ENCODE peak calls at places on chromosome 22, in five cellular contexts. One of them, this sample, is unnamed.

GRCh38 chr22:31093956-31094622 is 13.0 kb downstream of the SMTN start:
- DNase-seq in neural progenitor cell: no peak
- DNase-seq in IMR-90: no peak
- DNase-seq in right atrium auricular region: no peak
- DNase-seq in mammary epithelial cell: no peak
- DNase-seq in this sample: no peak

GRCh38 chr22:20531404-20532181 is 24.2 kb downstream of the MED15 start:
- DNase-seq in neural progenitor cell: peak
- DNase-seq in IMR-90: peak
- DNase-seq in right atrium auricular region: peak
- DNase-seq in mammary epithelial cell: peak
- DNase-seq in this sample: no peak

GRCh38 chr22:26066534-26066933 is 102.7 kb upstream of the SEZ6L start:
- DNase-seq in neural progenitor cell: peak
- DNase-seq in IMR-90: no peak
- DNase-seq in right atrium auricular region: no peak
- DNase-seq in mammary epithelial cell: no peak
- DNase-seq in this sample: no peak

GRCh38 chr22:30182365-30182764 is 64.2 kb downstream of the LIF start:
- DNase-seq in neural progenitor cell: no peak
- DNase-seq in IMR-90: peak
- DNase-seq in right atrium auricular region: no peak
- DNase-seq in mammary epithelial cell: no peak
- DNase-seq in this sample: no peak

GRCh38 chr22:29202231-29203192 is 3.2 kb upstream of the EMID1 start:
- DNase-seq in neural progenitor cell: peak
- DNase-seq in IMR-90: peak
- DNase-seq in right atrium auricular region: no peak
- DNase-seq in mammary epithelial cell: no peak
- DNase-seq in this sample: no peak

GRCh38 chr22:22111267-22111751 is 128.7 kb upstream of the TOP3B start:
- DNase-seq in neural progenitor cell: no peak
- DNase-seq in IMR-90: peak
- DNase-seq in right atrium auricular region: no peak
- DNase-seq in mammary epithelial cell: peak
- DNase-seq in this sample: no peak

GRCh38 chr22:33188316-33188715 is 130.1 kb upstream of the SYN3 start:
- DNase-seq in neural progenitor cell: no peak
- DNase-seq in IMR-90: no peak
- DNase-seq in right atrium auricular region: no peak
- DNase-seq in mammary epithelial cell: peak
- DNase-seq in this sample: no peak

GRCh38 chr22:40661661-40662060 is 17.6 kb upstream of the MCHR1 start:
- DNase-seq in neural progenitor cell: no peak
- DNase-seq in IMR-90: no peak
- DNase-seq in right atrium auricular region: no peak
- DNase-seq in mammary epithelial cell: no peak
- DNase-seq in this sample: no peak

GRCh38 chr22:44885806-44886360 is 123.9 kb downstream of the PHF21B start:
- DNase-seq in neural progenitor cell: no peak
- DNase-seq in IMR-90: no peak
- DNase-seq in right atrium auricular region: no peak
- DNase-seq in mammary epithelial cell: no peak
- DNase-seq in this sample: no peak

GRCh38 chr22:23531966-23532735 is 47.9 kb downstream of the IGLL1 start:
- DNase-seq in neural progenitor cell: no peak
- DNase-seq in IMR-90: no peak
- DNase-seq in right atrium auricular region: no peak
- DNase-seq in mammary epithelial cell: no peak
- DNase-seq in this sample: no peak

GRCh38 chr22:19865141-19865829 is 10.6 kb upstream of the GNB1L start:
- DNase-seq in neural progenitor cell: no peak
- DNase-seq in IMR-90: no peak
- DNase-seq in right atrium auricular region: no peak
- DNase-seq in mammary epithelial cell: no peak
- DNase-seq in this sample: no peak

GRCh38 chr22:20724676-20725454 is 49.0 kb upstream of the SERPIND1 start:
- DNase-seq in neural progenitor cell: no peak
- DNase-seq in IMR-90: no peak
- DNase-seq in right atrium auricular region: no peak
- DNase-seq in mammary epithelial cell: no peak
- DNase-seq in this sample: no peak

GRCh38 chr22:20213833-20214708 is 54.0 kb downstream of the RTN4R start:
- DNase-seq in neural progenitor cell: no peak
- DNase-seq in IMR-90: no peak
- DNase-seq in right atrium auricular region: no peak
- DNase-seq in mammary epithelial cell: no peak
- DNase-seq in this sample: no peak

GRCh38 chr22:20038574-20038973 is 17.7 kb downstream of the TANGO2 start:
- DNase-seq in neural progenitor cell: no peak
- DNase-seq in IMR-90: no peak
- DNase-seq in right atrium auricular region: no peak
- DNase-seq in mammary epithelial cell: no peak
- DNase-seq in this sample: no peak

GRCh38 chr22:41247703-41248102 is 7.0 kb upstream of the CHADL start:
- DNase-seq in neural progenitor cell: no peak
- DNase-seq in IMR-90: no peak
- DNase-seq in right atrium auricular region: no peak
- DNase-seq in mammary epithelial cell: no peak
- DNase-seq in this sample: no peak

GRCh38 chr22:26394787-26395186 is 34.3 kb upstream of the ASPHD2 start:
- DNase-seq in neural progenitor cell: peak
- DNase-seq in IMR-90: no peak
- DNase-seq in right atrium auricular region: no peak
- DNase-seq in mammary epithelial cell: no peak
- DNase-seq in this sample: no peak

GRCh38 chr22:26610072-26610958 is 7.5 kb downstream of the CRYBB1 start:
- DNase-seq in neural progenitor cell: no peak
- DNase-seq in IMR-90: peak
- DNase-seq in right atrium auricular region: no peak
- DNase-seq in mammary epithelial cell: peak
- DNase-seq in this sample: no peak

GRCh38 chr22:37147186-37147990 is 2.3 kb downstream of the IL2RB start:
- DNase-seq in neural progenitor cell: no peak
- DNase-seq in IMR-90: no peak
- DNase-seq in right atrium auricular region: no peak
- DNase-seq in mammary epithelial cell: no peak
- DNase-seq in this sample: no peak
- H3K27ac ChIP-seq in neural progenitor cell: no peak
- H3K27ac ChIP-seq in IMR-90: no peak
- H3K27ac ChIP-seq in right atrium auricular region: no peak
- H3K27ac ChIP-seq in mammary epithelial cell: no peak
- H3K27ac ChIP-seq in this sample: peak

GRCh38 chr22:38270091-38270972 is 2.5 kb downstream of the TMEM184B start:
- DNase-seq in neural progenitor cell: no peak
- DNase-seq in IMR-90: peak
- DNase-seq in right atrium auricular region: no peak
- DNase-seq in mammary epithelial cell: no peak
- DNase-seq in this sample: no peak
- H3K27ac ChIP-seq in neural progenitor cell: no peak
- H3K27ac ChIP-seq in IMR-90: peak
- H3K27ac ChIP-seq in right atrium auricular region: peak
- H3K27ac ChIP-seq in mammary epithelial cell: no peak
- H3K27ac ChIP-seq in this sample: no peak

GRCh38 chr22:47775191-47775590 is 1012.7 kb downstream of the TBC1D22A start:
- DNase-seq in neural progenitor cell: no peak
- DNase-seq in IMR-90: no peak
- DNase-seq in right atrium auricular region: no peak
- DNase-seq in mammary epithelial cell: no peak
- DNase-seq in this sample: no peak
- H3K27ac ChIP-seq in neural progenitor cell: no peak
- H3K27ac ChIP-seq in IMR-90: no peak
- H3K27ac ChIP-seq in right atrium auricular region: no peak
- H3K27ac ChIP-seq in mammary epithelial cell: no peak
- H3K27ac ChIP-seq in this sample: no peak

GRCh38 chr22:42711281-42711731 is 9.4 kb downstream of the A4GALT start:
- DNase-seq in neural progenitor cell: no peak
- DNase-seq in IMR-90: no peak
- DNase-seq in right atrium auricular region: no peak
- DNase-seq in mammary epithelial cell: no peak
- DNase-seq in this sample: no peak
- H3K27ac ChIP-seq in neural progenitor cell: no peak
- H3K27ac ChIP-seq in IMR-90: no peak
- H3K27ac ChIP-seq in right atrium auricular region: peak
- H3K27ac ChIP-seq in mammary epithelial cell: no peak
- H3K27ac ChIP-seq in this sample: no peak

GRCh38 chr22:46064966-46065666 is 85.2 kb upstream of the PPARA start:
- DNase-seq in neural progenitor cell: no peak
- DNase-seq in IMR-90: no peak
- DNase-seq in right atrium auricular region: no peak
- DNase-seq in mammary epithelial cell: peak
- DNase-seq in this sample: no peak

GRCh38 chr22:46065733-46066454 is 84.4 kb upstream of the PPARA start:
- DNase-seq in neural progenitor cell: no peak
- DNase-seq in IMR-90: no peak
- DNase-seq in right atrium auricular region: no peak
- DNase-seq in mammary epithelial cell: peak
- DNase-seq in this sample: no peak

GRCh38 chr22:46067159-46068111 is 82.9 kb upstream of the PPARA start:
- DNase-seq in neural progenitor cell: no peak
- DNase-seq in IMR-90: no peak
- DNase-seq in right atrium auricular region: no peak
- DNase-seq in mammary epithelial cell: peak
- DNase-seq in this sample: no peak

GRCh38 chr22:46068176-46068907 is 82.0 kb upstream of the PPARA start:
- DNase-seq in neural progenitor cell: no peak
- DNase-seq in IMR-90: no peak
- DNase-seq in right atrium auricular region: no peak
- DNase-seq in mammary epithelial cell: no peak
- DNase-seq in this sample: no peak

GRCh38 chr22:46066691-46067090 is 83.6 kb upstream of the PPARA start:
- DNase-seq in neural progenitor cell: no peak
- DNase-seq in IMR-90: no peak
- DNase-seq in right atrium auricular region: no peak
- DNase-seq in mammary epithelial cell: peak
- DNase-seq in this sample: no peak
- H3K27ac ChIP-seq in neural progenitor cell: no peak
- H3K27ac ChIP-seq in IMR-90: peak
- H3K27ac ChIP-seq in right atrium auricular region: peak
- H3K27ac ChIP-seq in mammary epithelial cell: peak
- H3K27ac ChIP-seq in this sample: no peak

DNA sequence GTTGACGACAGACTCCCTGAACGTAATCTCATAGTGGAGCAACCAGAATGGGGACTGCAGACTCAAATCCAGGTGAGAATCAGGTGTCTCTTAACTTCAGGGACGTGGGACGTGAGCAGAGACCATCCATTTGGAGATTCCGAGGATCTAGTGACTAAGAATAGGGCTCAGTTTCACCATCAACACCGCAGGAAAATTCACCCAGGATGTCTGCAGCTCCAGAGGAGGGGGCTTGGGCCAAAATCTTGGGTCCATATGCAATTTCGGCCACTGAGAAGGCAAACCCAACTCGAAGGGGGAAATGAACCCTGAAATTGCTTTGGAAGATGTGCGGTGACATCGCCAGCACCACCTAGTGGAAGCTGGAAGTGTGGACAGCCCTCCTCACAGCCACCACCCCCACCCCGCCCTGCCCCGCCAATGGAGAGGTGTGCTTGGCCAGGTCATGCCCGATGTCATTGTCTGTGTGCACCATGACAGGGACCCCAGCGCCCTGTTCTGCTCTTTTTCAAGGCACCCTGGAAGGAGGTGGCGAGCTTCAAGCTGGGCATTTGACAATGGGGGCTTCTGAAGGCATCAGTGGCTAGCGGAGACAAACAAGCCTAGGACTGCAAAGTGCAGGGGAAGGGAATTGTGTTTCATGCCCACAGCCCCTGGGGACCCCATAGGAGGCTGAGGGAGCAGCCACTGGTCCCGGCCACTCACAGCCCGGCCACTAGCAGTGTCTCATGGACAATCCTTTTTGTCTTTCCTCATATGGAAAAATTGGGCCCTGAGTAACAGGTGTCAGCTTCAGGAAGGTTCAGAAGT is 24.8 kb downstream of the APOL1 start:
- DNase-seq in neural progenitor cell: peak
- DNase-seq in IMR-90: peak
- DNase-seq in right atrium auricular region: peak
- DNase-seq in mammary epithelial cell: peak
- DNase-seq in this sample: peak
- H3K27ac ChIP-seq in neural progenitor cell: no peak
- H3K27ac ChIP-seq in IMR-90: no peak
- H3K27ac ChIP-seq in right atrium auricular region: no peak
- H3K27ac ChIP-seq in mammary epithelial cell: no peak
- H3K27ac ChIP-seq in this sample: no peak

GRCh38 chr22:27986937-27987336 is 67.9 kb upstream of the PITPNB start:
- DNase-seq in neural progenitor cell: no peak
- DNase-seq in IMR-90: no peak
- DNase-seq in right atrium auricular region: peak
- DNase-seq in mammary epithelial cell: no peak
- DNase-seq in this sample: no peak
- H3K27ac ChIP-seq in neural progenitor cell: no peak
- H3K27ac ChIP-seq in IMR-90: peak
- H3K27ac ChIP-seq in right atrium auricular region: no peak
- H3K27ac ChIP-seq in mammary epithelial cell: no peak
- H3K27ac ChIP-seq in this sample: no peak

GRCh38 chr22:39432361-39432811 is 24.4 kb upstream of the MGAT3 start:
- DNase-seq in neural progenitor cell: no peak
- DNase-seq in IMR-90: no peak
- DNase-seq in right atrium auricular region: no peak
- DNase-seq in mammary epithelial cell: no peak
- DNase-seq in this sample: no peak
- H3K27ac ChIP-seq in neural progenitor cell: no peak
- H3K27ac ChIP-seq in IMR-90: no peak
- H3K27ac ChIP-seq in right atrium auricular region: peak
- H3K27ac ChIP-seq in mammary epithelial cell: no peak
- H3K27ac ChIP-seq in this sample: no peak

GRCh38 chr22:50320671-50321325 is 6.0 kb downstream of the DENND6B start:
- DNase-seq in neural progenitor cell: no peak
- DNase-seq in IMR-90: no peak
- DNase-seq in right atrium auricular region: no peak
- DNase-seq in mammary epithelial cell: no peak
- DNase-seq in this sample: no peak

GRCh38 chr22:50325444-50326224 is 1.2 kb downstream of the DENND6B start:
- DNase-seq in neural progenitor cell: no peak
- DNase-seq in IMR-90: no peak
- DNase-seq in right atrium auricular region: no peak
- DNase-seq in mammary epithelial cell: no peak
- DNase-seq in this sample: no peak

GRCh38 chr22:50326959-50327710 is at the start of gene DENND6B:
- DNase-seq in neural progenitor cell: peak
- DNase-seq in IMR-90: peak
- DNase-seq in right atrium auricular region: no peak
- DNase-seq in mammary epithelial cell: peak
- DNase-seq in this sample: peak

GRCh38 chr22:50326225-50326958 is 420 bp downstream of the DENND6B start:
- DNase-seq in neural progenitor cell: no peak
- DNase-seq in IMR-90: no peak
- DNase-seq in right atrium auricular region: no peak
- DNase-seq in mammary epithelial cell: no peak
- DNase-seq in this sample: no peak

GRCh38 chr22:50323900-50324299 is 2.9 kb downstream of the DENND6B start:
- DNase-seq in neural progenitor cell: no peak
- DNase-seq in IMR-90: no peak
- DNase-seq in right atrium auricular region: no peak
- DNase-seq in mammary epithelial cell: no peak
- DNase-seq in this sample: no peak
- H3K27ac ChIP-seq in neural progenitor cell: no peak
- H3K27ac ChIP-seq in IMR-90: no peak
- H3K27ac ChIP-seq in right atrium auricular region: no peak
- H3K27ac ChIP-seq in mammary epithelial cell: no peak
- H3K27ac ChIP-seq in this sample: no peak